ENCODE peak calls at places on chromosomes 13 and 19, in six cellular contexts. B is uterus, P is mucosa of descending colon, V is right atrium auricular region, H is breast epithelium, N is SJSA1. J is an unnamed sample. For H3K36me3 and H3K4me1, the result is how much of the 10 kb centered on the place peaks cover.

GRCh38 chr13:100394005-100394695 is 194.4 kb downstream of the GGACT start:
- DNase-seq in B (no peak), P (no peak), V (no peak), H (no peak), N (peak), J (no peak)

GRCh38 chr19:3720533-3720917 is 12.3 kb downstream of the TJP3 start:
- DNase-seq in B (no peak), P (peak), V (no peak), H (no peak), N (no peak), J (no peak)

GRCh38 chr19:29878973-29879654 is 62.9 kb upstream of the URI1 start:
- DNase-seq in B (no peak), P (no peak), V (no peak), H (peak), N (peak), J (no peak)

GRCh38 chr19:35063940-35064818 is 22.7 kb downstream of the HPN start:
- DNase-seq in B (no peak), P (no peak), V (no peak), H (no peak), N (no peak), J (no peak)

GRCh38 chr19:32676895-32677359 is 1.3 kb downstream of the RGS9BP start:
- DNase-seq in B (no peak), P (no peak), V (no peak), H (no peak), N (no peak), J (no peak)

GRCh38 chr13:45527699-45528462 is 63.1 kb downstream of the COG3 start:
- DNase-seq in B (no peak), P (no peak), V (no peak), H (no peak), N (no peak), J (no peak)

GRCh38 chr13:34369925-34370324 is 552.0 kb downstream of the RFC3 start:
- DNase-seq in B (no peak), P (no peak), V (no peak), H (no peak), N (no peak), J (no peak)

GRCh38 chr19:29617336-29618266 is 11.5 kb downstream of the POP4 start:
- DNase-seq in B (no peak), P (no peak), V (no peak), H (no peak), N (no peak), J (no peak)

GRCh38 chr13:73230714-73231113 is 171.9 kb downstream of the KLF5 start:
- DNase-seq in B (no peak), P (no peak), V (no peak), H (no peak), N (no peak), J (no peak)

GRCh38 chr13:95403349-95404140 is 102.3 kb upstream of the ABCC4 start:
- DNase-seq in B (no peak), P (peak), V (no peak), H (no peak), N (no peak), J (no peak)

GRCh38 chr19:56309511-56310185 is 5.0 kb downstream of the ZSCAN5A start:
- DNase-seq in B (no peak), P (peak), V (no peak), H (no peak), N (no peak), J (peak)

GRCh38 chr13:71877280-71877653 is 10.3 kb upstream of the DACH1 start:
- DNase-seq in B (no peak), P (no peak), V (no peak), H (no peak), N (no peak), J (no peak)

GRCh38 chr19:18785179-18786124 is 5.7 kb downstream of the COMP start:
- DNase-seq in B (peak), P (peak), V (peak), H (peak), N (peak), J (peak)

GRCh38 chr19:47210689-47211316 is 20.2 kb downstream of the BBC3 start:
- DNase-seq in B (peak), P (peak), V (peak), H (peak), N (peak), J (peak)

GRCh38 chr19:1063030-1063908 is 3.7 kb upstream of the ARHGAP45 start:
- DNase-seq in B (no peak), P (peak), V (no peak), H (no peak), N (no peak), J (no peak)

GRCh38 chr13:48923376-48923775 is 52.3 kb upstream of the FNDC3A start:
- DNase-seq in B (no peak), P (no peak), V (no peak), H (no peak), N (no peak), J (peak)

GRCh38 chr13:113013303-113013702 is 44.3 kb downstream of the MCF2L start:
- DNase-seq in B (no peak), P (no peak), V (no peak), H (peak), N (no peak), J (no peak)

GRCh38 chr13:113743366-113744195 is 15.4 kb upstream of the TMEM255B start:
- DNase-seq in B (no peak), P (no peak), V (no peak), H (no peak), N (no peak), J (no peak)

GRCh38 chr13:95494082-95494681 is 58.3 kb upstream of the CLDN10 start:
- DNase-seq in B (no peak), P (peak), V (no peak), H (no peak), N (no peak), J (no peak)

GRCh38 chr19:41218615-41219507 is at the start of gene AXL:
- DNase-seq in B (peak), P (peak), V (peak), H (peak), N (peak), J (peak)

GRCh38 chr19:30449191-30449590 is 77.0 kb downstream of the ZNF536 start:
- DNase-seq in B (no peak), P (no peak), V (no peak), H (no peak), N (no peak), J (no peak)

GRCh38 chr19:35316560-35316959 is 12.4 kb upstream of the CD22 start:
- DNase-seq in B (no peak), P (no peak), V (no peak), H (no peak), N (no peak), J (no peak)

GRCh38 chr13:37878496-37878895 is 8.9 kb upstream of the TRPC4 start:
- DNase-seq in B (no peak), P (no peak), V (no peak), H (no peak), N (no peak), J (no peak)

GRCh38 chr13:109779074-109779473 is 7.3 kb downstream of the IRS2 start:
- DNase-seq in B (no peak), P (peak), V (no peak), H (no peak), N (peak), J (no peak)

GRCh38 chr19:33700408-33700757 is 78.6 kb downstream of the CHST8 start:
- DNase-seq in B (no peak), P (no peak), V (no peak), H (no peak), N (no peak), J (no peak)

GRCh38 chr19:48123907-48124675 is 13.5 kb upstream of the PLA2G4C start:
- DNase-seq in B (no peak), P (no peak), V (no peak), H (no peak), N (peak), J (no peak)

GRCh38 chr19:53131085-53131484 is 1.6 kb downstream of the ZNF415 start:
- DNase-seq in B (no peak), P (no peak), V (no peak), H (no peak), N (no peak), J (no peak)

GRCh38 chr19:2061936-2062729 is 11.1 kb upstream of the MKNK2 start:
- DNase-seq in B (no peak), P (no peak), V (no peak), H (no peak), N (no peak), J (no peak)

GRCh38 chr13:110874508-110874960 is 40.3 kb downstream of the ANKRD10 start:
- DNase-seq in B (peak), P (peak), V (peak), H (peak), N (peak), J (peak)

GRCh38 chr13:111506621-111507020 is 186.2 kb downstream of the TEX29 start:
- DNase-seq in B (no peak), P (no peak), V (no peak), H (peak), N (peak), J (no peak)

GRCh38 chr19:52507266-52507665 is 20.2 kb upstream of the ZNF808 start:
- DNase-seq in B (no peak), P (no peak), V (no peak), H (no peak), N (no peak), J (no peak)

GRCh38 chr19:18419195-18419698 is at the start of gene SSBP4:
- DNase-seq in B (peak), P (peak), V (no peak), H (no peak), N (peak), J (peak)

GRCh38 chr19:15869109-15869555 is 28.7 kb downstream of the CYP4F2 start:
- DNase-seq in B (no peak), P (peak), V (no peak), H (no peak), N (no peak), J (no peak)

GRCh38 chr13:110352735-110353134 is 45.7 kb downstream of the COL4A2 start:
- DNase-seq in B (no peak), P (no peak), V (no peak), H (no peak), N (no peak), J (no peak)

GRCh38 chr19:42253245-42254082 is 1.5 kb downstream of the ERF start:
- DNase-seq in B (peak), P (peak), V (no peak), H (no peak), N (peak), J (peak)

GRCh38 chr19:46786236-46787039 is 2.0 kb downstream of the SLC1A5 start:
- DNase-seq in B (peak), P (peak), V (peak), H (peak), N (peak), J (peak)

GRCh38 chr19:46082728-46083050 is 41.8 kb downstream of the IGFL3 start:
- DNase-seq in B (no peak), P (no peak), V (no peak), H (no peak), N (no peak), J (no peak)

GRCh38 chr19:48629599-48630288 is 7.4 kb downstream of the DBP start:
- DNase-seq in B (peak), P (peak), V (peak), H (no peak), N (peak), J (no peak)

GRCh38 chr13:79340490-79340889 is 65.6 kb downstream of the RBM26 start:
- DNase-seq in B (no peak), P (no peak), V (no peak), H (no peak), N (no peak), J (no peak)

GRCh38 chr13:79338343-79338742 is 67.7 kb downstream of the RBM26 start:
- DNase-seq in B (no peak), P (no peak), V (no peak), H (no peak), N (no peak), J (no peak)

GRCh38 chr13:79341202-79341601 is 64.9 kb downstream of the RBM26 start:
- DNase-seq in B (no peak), P (no peak), V (no peak), H (no peak), N (no peak), J (no peak)

GRCh38 chr13:79336971-79337370 is 69.1 kb downstream of the RBM26 start:
- DNase-seq in B (no peak), P (no peak), V (no peak), H (no peak), N (no peak), J (no peak)
- H3K36me3 ChIP-seq in B (under half), P (under half), V (half or more), H (under half), N (half or more), J (under half)

GRCh38 chr19:51108805-51109146 is 567 bp upstream of the CTU1 start:
- DNase-seq in B (no peak), P (no peak), V (no peak), H (no peak), N (no peak), J (no peak)
- H3K4me1 ChIP-seq in B (under half), P (under half), V (under half), H (under half), N (under half), J (under half)

GRCh38 chr19:8482696-8483095 is 19.7 kb downstream of the PRAM1 start:
- DNase-seq in B (no peak), P (no peak), V (no peak), H (no peak), N (no peak), J (no peak)
- H3K36me3 ChIP-seq in B (under half), P (under half), V (half or more), H (under half), N (half or more), J (half or more)

GRCh38 chr19:39752390-39752789 is 14.6 kb upstream of the CLC start:
- DNase-seq in B (no peak), P (no peak), V (no peak), H (no peak), N (no peak), J (no peak)
- H3K4me1 ChIP-seq in B (under half), P (under half), V (under half), H (under half), N (under half), J (under half)